ENCODE peak calls at places on chromosomes 16 and 17, in four cellular contexts. N is NCI-H510A treated with DMSO at 0.1 percent for 48 hours; B is stimulated activated naive B cell treated with anti-CD40 and anti-IgM and Interleukin-4, amounts not matched to agents 10 μg/mL and 1 μg/mL and 100 μg/mL, for 72 hours; R is activated CD4-positive, alpha-beta T cell treated with anti-CD3 and anti-CD28 coated beads, Interleukin-2, amount 50 U/mL, for 48 hours. S is an unnamed sample.

GRCh38 chr16:6193718-6194117 is 1096.1 kb upstream of the EEF2KMT start:
- DNase-seq in R (no peak), N (no peak), B (no peak), S (no peak)

GRCh38 chr16:88691924-88692560 is 5.7 kb upstream of the SNAI3 start:
- DNase-seq in B (peak; percentile 45), R (peak; percentile 42), N (no peak), S (no peak)

GRCh38 chr16:19179890-19180490 is 11.9 kb downstream of the SYT17 start:
- DNase-seq in R (peak; percentile 63), B (peak; percentile 44), N (peak; percentile 93), S (peak; percentile 77)

GRCh38 chr17:18015603-18016002 is 23.4 kb downstream of the ATPAF2 start:
- DNase-seq in R (no peak), B (no peak), N (no peak), S (peak; percentile 41)

GRCh38 chr17:37844158-37844976 is 79.8 kb upstream of the TBC1D3K start:
- DNase-seq in R (peak; percentile 72), N (peak; percentile 19), B (peak; percentile 67), S (peak; percentile 77)

GRCh38 chr16:73064996-73065349 is 17.0 kb upstream of the ZFHX3 start:
- DNase-seq in R (no peak), N (no peak), B (no peak), S (no peak)

GRCh38 chr16:66511615-66512500 is 38.1 kb downstream of the TK2 start:
- DNase-seq in N (no peak), B (no peak), R (no peak), S (peak; percentile 69)

GRCh38 chr16:12876778-12877177 is 24.6 kb upstream of the SHISA9 start:
- DNase-seq in B (no peak), R (no peak), N (no peak), S (no peak)

GRCh38 chr16:65119905-65120341 is 1.9 kb downstream of the CDH11 start:
- DNase-seq in N (no peak), R (no peak), B (no peak), S (no peak)

S was measured in glutamatergic neuron.